ENCODE peak calls at places on chromosome 3, in nine cellular contexts. H, T, D, F, B, V, C, X and L are unnamed samples.

GRCh38 chr3:5298453-5298852 is 110.9 kb downstream of the EDEM1 start:
- DNase-seq in H (no peak), T (no peak), D (no peak), F (no peak), B (no peak), V (no peak), C (no peak), X (no peak), L (no peak)

GRCh38 chr3:158460929-158461328 is 110.1 kb upstream of the MLF1 start:
- DNase-seq in H (no peak), T (no peak), D (no peak), F (no peak), B (no peak), V (no peak), C (no peak), X (no peak), L (no peak)

GRCh38 chr3:37730825-37731224 is 130.9 kb upstream of the CTDSPL start:
- DNase-seq in H (no peak), T (no peak), D (no peak), F (no peak), B (no peak), V (no peak), C (no peak), X (no peak), L (no peak)

GRCh38 chr3:58249358-58250092 is 11.9 kb downstream of the ABHD6 start:
- DNase-seq in H (no peak), T (no peak), D (no peak), F (peak), B (no peak), V (no peak), C (peak), X (no peak), L (no peak)

GRCh38 chr3:133113526-133113925 is 75.3 kb downstream of the TMEM108 start:
- DNase-seq in H (no peak), T (no peak), D (no peak), F (no peak), B (no peak), V (no peak), C (no peak), X (no peak), L (no peak)

GRCh38 chr3:65785065-65785645 is 253.6 kb downstream of the MAGI1 start:
- DNase-seq in H (no peak), T (no peak), D (no peak), F (peak), B (no peak), V (no peak), C (no peak), X (no peak), L (no peak)

GRCh38 chr3:38348903-38349302 is 2.3 kb downstream of the XYLB start:
- DNase-seq in H (no peak), T (no peak), D (no peak), F (no peak), B (no peak), V (no peak), C (no peak), X (no peak), L (no peak)

GRCh38 chr3:183195266-183195665 is 32.7 kb upstream of the LAMP3 start:
- DNase-seq in H (no peak), T (no peak), D (no peak), F (no peak), B (no peak), V (no peak), C (no peak), X (no peak), L (no peak)

GRCh38 chr3:18121020-18121419 is 304.1 kb downstream of the SATB1 start:
- DNase-seq in H (no peak), T (no peak), D (no peak), F (no peak), B (no peak), V (no peak), C (no peak), X (no peak), L (no peak)

GRCh38 chr3:18223591-18224338 is 201.4 kb downstream of the SATB1 start:
- DNase-seq in H (no peak), T (no peak), D (no peak), F (no peak), B (no peak), V (no peak), C (peak), X (no peak), L (peak)

GRCh38 chr3:119330181-119330580 is 36.0 kb downstream of the ARHGAP31 start:
- DNase-seq in H (no peak), T (no peak), D (no peak), F (no peak), B (no peak), V (no peak), C (no peak), X (no peak), L (no peak)

GRCh38 chr3:196712514-196713413 is 587 bp downstream of the PIGX start:
- DNase-seq in H (peak), T (peak), D (peak), F (peak), B (peak), V (peak), C (peak), X (no peak), L (peak)

GRCh38 chr3:175704366-175705041 is 845.4 kb downstream of the NAALADL2 start:
- DNase-seq in H (no peak), T (no peak), D (no peak), F (no peak), B (no peak), V (no peak), C (no peak), X (no peak), L (no peak)

GRCh38 chr3:57147071-57147470 is 18.1 kb downstream of the IL17RD start:
- DNase-seq in H (no peak), T (no peak), D (no peak), F (no peak), B (no peak), V (no peak), C (no peak), X (no peak), L (no peak)

GRCh38 chr3:12371525-12372140 is 82.8 kb downstream of the PPARG start:
- DNase-seq in H (no peak), T (no peak), D (no peak), F (no peak), B (no peak), V (no peak), C (no peak), X (no peak), L (no peak)
- H3K27ac ChIP-seq in H (no peak), T (no peak), D (peak), F (no peak), B (peak), V (no peak), C (peak), X (no peak), L (no peak)

DNA sequence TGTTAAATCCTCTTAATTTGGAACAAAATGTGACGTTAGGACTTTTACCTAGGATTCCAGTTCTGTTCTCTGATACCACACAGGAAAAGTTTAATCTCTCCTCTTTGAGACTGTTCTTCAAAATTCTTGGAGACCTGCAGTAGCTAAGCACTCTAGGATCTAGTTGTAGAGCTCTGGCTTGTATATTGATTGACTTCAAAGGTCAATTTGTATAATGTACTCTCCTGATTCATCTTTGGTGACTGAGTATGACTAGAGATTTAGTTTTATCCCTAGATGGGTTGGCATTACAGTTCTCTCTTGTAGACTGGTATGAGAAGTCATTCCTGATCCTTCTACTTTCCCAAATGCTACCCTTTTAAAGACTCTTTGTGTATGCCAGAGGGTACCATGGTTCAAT is 168.4 kb upstream of the TPRG1 start:
- DNase-seq in H (no peak), T (no peak), D (no peak), F (no peak), B (no peak), V (no peak), C (no peak), X (no peak), L (no peak)
- H3K27ac ChIP-seq in H (no peak), T (no peak), D (no peak), F (no peak), B (no peak), V (no peak), C (no peak), X (no peak), L (no peak)

GRCh38 chr3:189166334-189166733 is 5.4 kb upstream of the TPRG1 start:
- DNase-seq in H (no peak), T (no peak), D (no peak), F (no peak), B (no peak), V (no peak), C (no peak), X (no peak), L (no peak)
- H3K27ac ChIP-seq in H (no peak), T (no peak), D (no peak), F (no peak), B (no peak), V (no peak), C (no peak), X (no peak), L (no peak)

GRCh38 chr3:126997455-126998038 is 14.6 kb downstream of the PLXNA1 start:
- DNase-seq in H (no peak), T (no peak), D (no peak), F (no peak), B (no peak), V (no peak), C (no peak), X (no peak), L (no peak)
- H3K27ac ChIP-seq in H (no peak), T (no peak), D (no peak), F (no peak), B (no peak), V (no peak), C (no peak), X (no peak), L (no peak)

GRCh38 chr3:117553461-117553860 is 843.9 kb downstream of the TUSC7 start:
- DNase-seq in H (no peak), T (no peak), D (no peak), F (peak), B (no peak), V (no peak), C (no peak), X (no peak), L (no peak)
- H3K27ac ChIP-seq in H (no peak), T (no peak), D (no peak), F (no peak), B (no peak), V (no peak), C (no peak), X (no peak), L (no peak)

GRCh38 chr3:189936210-189936609 is 184.5 kb downstream of the P3H2 start:
- DNase-seq in H (no peak), T (no peak), D (no peak), F (no peak), B (no peak), V (no peak), C (no peak), X (no peak), L (no peak)
- H3K27ac ChIP-seq in H (no peak), T (no peak), D (no peak), F (no peak), B (peak), V (no peak), C (no peak), X (no peak), L (no peak)

GRCh38 chr3:16399473-16399872 is 114.0 kb downstream of the RFTN1 start:
- DNase-seq in H (no peak), T (no peak), D (no peak), F (peak), B (no peak), V (peak), C (no peak), X (no peak), L (no peak)
- H3K27ac ChIP-seq in H (no peak), T (no peak), D (peak), F (no peak), B (no peak), V (peak), C (peak), X (no peak), L (no peak)

DNA sequence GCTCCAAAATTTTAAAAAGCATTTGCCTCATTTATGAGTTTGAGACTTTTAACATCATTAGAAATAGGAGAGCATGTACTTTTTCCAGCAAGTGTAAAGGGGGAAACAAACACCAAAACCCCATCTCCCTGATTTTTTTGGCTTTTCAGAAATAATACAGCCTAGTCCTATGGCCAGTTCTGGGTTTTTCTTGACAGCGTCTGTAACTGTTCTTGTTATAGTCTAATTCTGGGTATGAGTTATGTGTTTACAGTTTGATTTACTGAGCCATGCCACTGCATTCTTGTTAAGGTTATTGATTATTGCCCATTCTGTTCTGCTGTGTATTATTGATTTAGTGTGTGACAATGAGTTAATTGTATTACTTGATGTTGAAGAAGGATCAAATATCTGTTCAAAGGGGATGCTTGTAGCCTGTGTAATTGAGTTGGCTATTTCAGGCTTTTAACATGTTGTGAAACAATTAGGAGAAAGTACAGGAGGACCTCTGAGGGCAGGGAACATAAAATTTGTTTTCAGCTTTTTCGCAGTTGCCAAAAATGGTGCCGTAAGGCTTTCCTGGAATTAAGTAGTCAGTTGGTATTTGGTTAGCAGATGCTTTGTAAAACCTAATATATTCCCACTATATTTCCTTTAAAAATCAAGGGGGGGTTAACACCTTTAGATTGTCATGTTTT is 46.1 kb downstream of the MBNL1 start:
- DNase-seq in H (no peak), T (no peak), D (no peak), F (no peak), B (no peak), V (no peak), C (no peak), X (no peak), L (no peak)
- H3K27ac ChIP-seq in H (no peak), T (no peak), D (peak), F (no peak), B (peak), V (peak), C (peak), X (no peak), L (peak)

GRCh38 chr3:64343692-64344440 is 118.6 kb upstream of the PRICKLE2 start:
- DNase-seq in H (no peak), T (no peak), D (no peak), F (no peak), B (no peak), V (no peak), C (no peak), X (no peak), L (no peak)
- H3K27ac ChIP-seq in H (no peak), T (no peak), D (no peak), F (peak), B (peak), V (peak), C (peak), X (no peak), L (no peak)